ENCODE peak calls at places on chromosomes 16 and 17, in ten cellular contexts. V is testis; Y is psoas muscle; J is HepG2; D is CD8-positive, alpha-beta T cell; W is upper lobe of right lung; T is cardiac muscle cell; Q is A549; C is sigmoid colon; L is CD4-positive, alpha-beta T cell. F is an unnamed sample.

GRCh38 chr17:78104540-78104941 is 24.0 kb downstream of the TMC6 start:
- DNase-seq in V (no peak), Y (no peak), J (no peak), D (no peak), W (no peak), T (no peak), Q (no peak), C (peak; percentile 64), L (no peak), F (no peak)

GRCh38 chr17:29376667-29377268 is 13.4 kb upstream of the TAOK1 start:
- DNase-seq in V (peak; percentile 53), Y (no peak), J (no peak), D (no peak), W (no peak), T (peak; percentile 56), Q (peak; percentile 55), C (peak; percentile 73), L (no peak), F (peak; percentile 64)

GRCh38 chr17:5464717-5465507 is 3.9 kb downstream of the DHX33 start:
- DNase-seq in V (no peak), Y (no peak), J (peak; percentile 94), D (no peak), W (no peak), T (no peak), Q (no peak), C (no peak), L (no peak), F (no peak)

GRCh38 chr17:71914042-71914441 is 206.8 kb upstream of the SOX9 start:
- DNase-seq in V (no peak), Y (no peak), J (no peak), D (no peak), W (no peak), T (no peak), Q (no peak), C (no peak), L (no peak), F (no peak)

GRCh38 chr17:61821655-61822054 is 41.7 kb downstream of the BRIP1 start:
- DNase-seq in V (no peak), Y (no peak), J (no peak), D (no peak), W (no peak), T (no peak), Q (no peak), C (no peak), L (no peak), F (no peak)

GRCh38 chr16:22373662-22374310 is 633 bp downstream of the CDR2 start:
- DNase-seq in V (peak; percentile 47), Y (peak; percentile 62), J (no peak), D (peak; percentile 49), W (peak; percentile 77), T (peak; percentile 42), Q (no peak), C (peak; percentile 79), L (peak; percentile 17), F (no peak)

GRCh38 chr17:1709971-1710806 is at the start of gene TLCD2:
- DNase-seq in V (peak; percentile 77), Y (peak; percentile 85), J (no peak), D (no peak), W (peak; percentile 91), T (peak; percentile 77), Q (peak; percentile 71), C (peak; percentile 91), L (no peak), F (no peak)

GRCh38 chr16:25750489-25750888 is 58.7 kb downstream of the HS3ST4 start:
- DNase-seq in V (no peak), Y (no peak), J (no peak), D (no peak), W (no peak), T (no peak), Q (no peak), C (no peak), L (no peak), F (no peak)

GRCh38 chr17:20189979-20190378 is 180.8 kb downstream of the SPECC1 start:
- DNase-seq in V (no peak), Y (no peak), J (no peak), D (no peak), W (no peak), T (no peak), Q (no peak), C (no peak), L (no peak), F (no peak)
- H3K27ac ChIP-seq in V (no peak overlapping the region), Y (no peak overlapping the region), J (no peak overlapping the region), D (no peak overlapping the region), W (no peak overlapping the region), T (no peak overlapping the region), Q (no peak overlapping the region), C (peak overlapping the region; percentile 2), L (no peak overlapping the region), F (peak overlapping the region; percentile 95)

GRCh38 chr17:21003007-21003621 is 39.7 kb downstream of the USP22 start:
- DNase-seq in V (no peak), Y (no peak), J (no peak), D (no peak), W (no peak), T (no peak), Q (no peak), C (no peak), L (no peak), F (no peak)

GRCh38 chr17:20999841-21000532 is 42.8 kb downstream of the USP22 start:
- DNase-seq in V (no peak), Y (peak; percentile 6), J (no peak), D (no peak), W (no peak), T (no peak), Q (no peak), C (no peak), L (no peak), F (no peak)

GRCh38 chr17:21002309-21003006 is 40.4 kb downstream of the USP22 start:
- DNase-seq in V (no peak), Y (peak; percentile 1), J (no peak), D (no peak), W (no peak), T (no peak), Q (no peak), C (no peak), L (no peak), F (no peak)

GRCh38 chr17:21001111-21001812 is 41.5 kb downstream of the USP22 start:
- DNase-seq in V (no peak), Y (peak; percentile 4), J (no peak), D (no peak), W (peak; percentile 46), T (no peak), Q (no peak), C (no peak), L (no peak), F (no peak)

GRCh38 chr17:21001813-21002221 is 41.0 kb downstream of the USP22 start:
- DNase-seq in V (no peak), Y (peak; percentile 4), J (no peak), D (no peak), W (peak; percentile 52), T (no peak), Q (no peak), C (no peak), L (no peak), F (no peak)
- H3K27ac ChIP-seq in V (no peak overlapping the region), Y (peak overlapping the region; percentile 33), J (no peak overlapping the region), D (no peak overlapping the region), W (no peak overlapping the region), T (peak overlapping the region; percentile 79), Q (no peak overlapping the region), C (peak overlapping the region; percentile 65), L (peak overlapping the region; percentile 26), F (peak overlapping the region; percentile 92)

GRCh38 chr17:38557395-38557794 is 48.4 kb downstream of the SRCIN1 start:
- DNase-seq in V (no peak), Y (no peak), J (no peak), D (no peak), W (no peak), T (no peak), Q (no peak), C (no peak), L (no peak), F (no peak)
- H3K27ac ChIP-seq in V (no peak overlapping the region), Y (no peak overlapping the region), J (no peak overlapping the region), D (no peak overlapping the region), W (peak overlapping the region; percentile 58), T (no peak overlapping the region), Q (peak overlapping the region; percentile 55), C (peak overlapping the region; percentile 33), L (no peak overlapping the region), F (peak overlapping the region; percentile 60)

GRCh38 chr16:57391308-57391699 is 13.3 kb upstream of the CCL17 start:
- DNase-seq in V (no peak), Y (no peak), J (no peak), D (no peak), W (no peak), T (no peak), Q (no peak), C (no peak), L (no peak), F (no peak)
- H3K27ac ChIP-seq in V (no peak overlapping the region), Y (no peak overlapping the region), J (no peak overlapping the region), D (no peak overlapping the region), W (no peak overlapping the region), T (no peak overlapping the region), Q (no peak overlapping the region), C (no peak overlapping the region), L (no peak overlapping the region), F (no peak overlapping the region)

GRCh38 chr16:24741862-24742261 is 12.4 kb downstream of the TNRC6A start:
- DNase-seq in V (no peak), Y (no peak), J (no peak), D (no peak), W (no peak), T (no peak), Q (no peak), C (no peak), L (no peak), F (no peak)

GRCh38 chr16:24748242-24748641 is 18.8 kb downstream of the TNRC6A start:
- DNase-seq in V (peak; percentile 70), Y (no peak), J (no peak), D (no peak), W (no peak), T (no peak), Q (peak; percentile 29), C (peak; percentile 77), L (no peak), F (no peak)

GRCh38 chr16:24745791-24746190 is 16.3 kb downstream of the TNRC6A start:
- DNase-seq in V (no peak), Y (no peak), J (no peak), D (no peak), W (no peak), T (no peak), Q (no peak), C (no peak), L (no peak), F (no peak)

DNA sequence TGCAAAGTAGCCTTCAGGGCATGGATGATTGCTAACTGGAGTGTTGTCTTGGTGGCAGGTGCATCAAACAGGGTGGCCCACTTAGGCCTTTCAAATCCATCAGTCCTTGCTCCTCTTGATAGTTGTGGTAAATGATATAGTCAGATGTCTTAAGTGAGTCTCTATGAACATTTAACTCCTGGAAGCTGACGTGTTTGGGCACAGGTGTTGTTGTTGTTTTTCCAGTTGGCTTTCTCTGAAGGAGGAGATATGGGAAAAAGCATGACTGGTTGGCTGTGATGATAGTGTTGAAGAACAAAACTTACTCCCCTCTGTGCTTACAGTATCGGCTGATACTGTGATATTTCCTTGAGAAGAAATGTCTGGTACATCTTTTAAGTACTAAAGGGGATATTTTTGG is 18.0 kb downstream of the TNRC6A start:
- DNase-seq in V (no peak), Y (no peak), J (no peak), D (no peak), W (no peak), T (no peak), Q (no peak), C (no peak), L (no peak), F (no peak)
- H3K27ac ChIP-seq in V (no peak overlapping the region), Y (peak overlapping the region; percentile 86), J (no peak overlapping the region), D (no peak overlapping the region), W (no peak overlapping the region), T (peak overlapping the region; percentile 43), Q (no peak overlapping the region), C (peak overlapping the region; percentile 59), L (no peak overlapping the region), F (no peak overlapping the region)

F was measured in caudate nucleus.